ENCODE peak calls at places on chromosomes 16 and 17, in six cellular contexts. V is foreskin fibroblast, D is AG04449, A is A673, K is A549, J is HCT116. P is an unnamed sample.
A peak's percentile ranks its signal among the peaks of the same experiment; 100 is the strongest.

GRCh38 chr17:31754239-31754945 is 104.7 kb downstream of the COPRS start:
- DNase-seq in V (peak; percentile 99), D (peak; percentile 61), A (no peak), K (no peak), J (peak; percentile 16), P (peak; percentile 78)

GRCh38 chr17:51347851-51348584 is 87.7 kb downstream of the UTP18 start:
- DNase-seq in V (no peak), D (no peak), A (no peak), K (no peak), J (no peak), P (no peak)

GRCh38 chr17:36074365-36074764 is 10.3 kb downstream of the CCL18 start:
- DNase-seq in V (no peak), D (no peak), A (no peak), K (no peak), J (no peak), P (no peak)

GRCh38 chr17:20211246-20211645 is 202.1 kb downstream of the SPECC1 start:
- DNase-seq in V (no peak), D (no peak), A (no peak), K (no peak), J (no peak), P (no peak)

GRCh38 chr16:72811188-72811720 is 236.7 kb downstream of the ZFHX3 start:
- DNase-seq in V (no peak), D (no peak), A (no peak), K (no peak), J (no peak), P (no peak)

GRCh38 chr17:14775761-14776492 is 475.0 kb downstream of the HS3ST3B1 start:
- DNase-seq in V (no peak), D (no peak), A (no peak), K (no peak), J (no peak), P (peak; percentile 51)

GRCh38 chr16:2798723-2799204 is 494 bp downstream of the PRSS41 start:
- DNase-seq in V (no peak), D (no peak), A (no peak), K (no peak), J (no peak), P (no peak)

GRCh38 chr17:19374136-19374535 is 4.2 kb upstream of the MAPK7 start:
- DNase-seq in V (no peak), D (no peak), A (no peak), K (no peak), J (no peak), P (no peak)

GRCh38 chr16:12027558-12027957 is 51.0 kb downstream of the SNX29 start:
- DNase-seq in V (no peak), D (no peak), A (no peak), K (no peak), J (no peak), P (no peak)

GRCh38 chr17:2151634-2152033 is 96.7 kb downstream of the HIC1 start:
- DNase-seq in V (no peak), D (no peak), A (no peak), K (no peak), J (no peak), P (no peak)

GRCh38 chr17:63133489-63133888 is 167.5 kb downstream of the TANC2 start:
- DNase-seq in V (no peak), D (no peak), A (no peak), K (no peak), J (no peak), P (no peak)

GRCh38 chr16:820730-821129 is 20.2 kb upstream of the GNG13 start:
- DNase-seq in V (no peak), D (no peak), A (no peak), K (no peak), J (no peak), P (no peak)

GRCh38 chr16:86044881-86045600 is 146.1 kb downstream of the IRF8 start:
- DNase-seq in V (no peak), D (no peak), A (no peak), K (no peak), J (no peak), P (no peak)

DNA sequence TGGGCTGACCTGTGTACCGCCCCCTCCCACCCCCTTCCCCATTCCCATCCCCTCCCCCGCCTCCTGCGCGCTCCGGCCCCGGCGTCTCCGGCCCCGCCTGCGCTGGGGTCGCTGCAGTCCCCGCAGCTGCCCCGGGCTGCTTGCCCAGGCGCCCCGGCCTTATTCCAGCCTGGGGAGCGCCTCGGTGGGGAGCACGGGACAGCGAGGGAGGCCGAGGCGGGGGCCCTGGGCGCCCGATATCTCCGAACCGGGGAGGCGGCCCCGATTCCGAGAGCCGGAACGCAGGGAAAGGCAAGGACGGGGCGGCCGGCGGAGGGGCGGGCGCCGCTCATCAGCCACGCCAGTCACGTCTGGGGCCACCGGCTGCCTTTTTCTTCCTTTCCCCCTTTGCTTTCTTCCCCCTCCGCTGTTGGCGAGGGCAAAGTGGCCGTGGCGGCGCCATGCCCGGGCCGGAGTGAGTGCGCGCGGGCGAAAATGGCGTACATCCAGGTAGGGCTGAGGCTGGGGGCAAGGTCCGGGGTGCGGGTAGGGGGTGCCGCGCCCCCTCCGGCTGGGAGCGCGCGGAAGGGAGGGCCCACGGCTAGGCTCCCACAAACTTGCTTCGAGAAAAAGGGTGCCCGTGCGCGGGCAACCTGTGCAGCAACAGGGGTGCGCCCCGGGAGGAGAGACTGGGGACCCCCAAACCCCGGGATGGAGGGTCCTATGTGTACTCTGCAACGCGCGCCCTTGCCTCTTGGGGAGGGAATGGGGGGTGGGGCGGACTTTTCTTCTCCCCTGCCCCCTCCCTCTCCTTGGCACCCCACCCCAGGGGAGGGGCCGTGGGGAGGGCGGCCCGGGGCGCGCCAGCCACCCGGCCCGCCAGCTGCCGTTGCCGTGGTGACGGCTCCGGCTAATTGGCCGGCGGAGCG is at the start of gene SYT17:
- DNase-seq in V (no peak), D (no peak), A (no peak), K (peak; percentile 35), J (no peak), P (no peak)
- H3K4me3 ChIP-seq in V (peak within 1 kb of the TSS; percentile 24), D (peak within 1 kb of the TSS; percentile 18), A (peak within 1 kb of the TSS; percentile 52), K (peak within 1 kb of the TSS; percentile 84), J (peak within 1 kb of the TSS; percentile 78), P (no peak within 1 kb of the TSS)

GRCh38 chr17:72539981-72540897 is 419.4 kb downstream of the SOX9 start:
- DNase-seq in V (peak; percentile 74), D (no peak), A (peak; percentile 75), K (peak; percentile 86), J (peak; percentile 45), P (peak; percentile 62)
- TF ChIP-seq CTCF in V (peak; percentile 64), D (peak; percentile 90), A (peak; percentile 73), K (peak; percentile 99), J (peak; percentile 91), P (peak; percentile 61)

GRCh38 chr17:79797492-79798295 is 817 bp upstream of the CBX8 start:
- DNase-seq in V (no peak), D (no peak), A (peak; percentile 58), K (peak; percentile 67), J (no peak), P (no peak)

GRCh38 chr17:79796570-79797491 is at the start of gene CBX8:
- DNase-seq in V (peak; percentile 99), D (peak; percentile 89), A (peak; percentile 100), K (peak; percentile 98), J (peak; percentile 100), P (peak; percentile 99)

GRCh38 chr17:79799538-79800324 is 2.9 kb upstream of the CBX8 start:
- DNase-seq in V (no peak), D (no peak), A (peak; percentile 38), K (no peak), J (no peak), P (no peak)

GRCh38 chr17:79799174-79799537 is 2.3 kb upstream of the CBX8 start:
- DNase-seq in V (no peak), D (no peak), A (no peak), K (no peak), J (no peak), P (no peak)

DNA sequence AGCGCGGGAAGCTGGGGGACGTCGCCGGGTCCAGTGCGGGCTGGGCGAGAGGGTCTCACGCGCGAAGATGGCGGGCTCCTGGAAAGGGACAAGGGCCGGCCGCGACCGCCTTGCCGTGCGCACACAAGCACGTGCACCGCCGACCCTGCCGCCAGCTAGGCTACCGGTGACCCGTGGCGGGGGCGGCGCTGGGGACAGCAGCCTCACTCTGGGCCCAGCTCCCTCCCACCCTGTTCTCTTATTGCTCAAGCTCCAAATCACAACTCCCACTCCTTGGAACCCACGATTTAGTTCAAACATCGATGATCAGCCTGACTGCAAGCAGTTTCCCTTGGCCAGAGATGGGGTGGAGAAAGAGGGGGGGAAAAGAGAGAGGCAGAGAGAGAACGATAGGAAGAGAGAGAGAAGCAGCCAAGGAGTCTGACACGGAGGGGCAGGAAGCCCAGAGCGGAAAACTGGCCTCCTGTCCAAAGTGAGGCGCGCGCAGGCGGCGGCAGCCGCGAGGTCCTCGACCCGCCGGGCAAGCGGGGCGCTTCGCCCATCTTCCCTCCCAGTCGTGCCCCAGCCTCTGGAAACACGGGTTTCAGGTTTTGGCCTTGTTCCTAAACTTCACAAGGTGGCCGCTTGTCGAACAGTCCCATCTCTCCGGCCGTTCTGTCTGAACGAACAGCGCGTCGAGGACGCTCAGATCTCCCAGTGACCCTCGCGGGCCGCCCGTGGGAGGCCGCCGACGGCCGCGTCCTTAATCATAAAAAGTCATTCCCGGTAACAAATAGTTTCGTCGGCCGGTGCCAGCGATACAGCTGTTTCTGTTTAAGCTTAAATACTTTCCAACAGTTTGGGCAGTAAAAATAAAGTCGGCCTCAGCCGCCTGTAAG is 1.7 kb upstream of the CBX8 start:
- DNase-seq in V (no peak), D (no peak), A (peak; percentile 36), K (no peak), J (no peak), P (peak; percentile 64)
- H3K4me3 ChIP-seq in V (peak overlapping the region; percentile 10), D (no peak overlapping the region), A (peak overlapping the region; percentile 88), K (no peak overlapping the region), J (no peak overlapping the region), P (no peak overlapping the region)

GRCh38 chr17:73305845-73306836 is 5.7 kb downstream of the CDC42EP4 start:
- DNase-seq in V (no peak), D (no peak), A (no peak), K (no peak), J (no peak), P (no peak)

GRCh38 chr17:73307130-73307529 is 4.7 kb downstream of the CDC42EP4 start:
- DNase-seq in V (no peak), D (no peak), A (peak; percentile 57), K (no peak), J (no peak), P (no peak)

GRCh38 chr17:73304438-73304837 is 7.4 kb downstream of the CDC42EP4 start:
- DNase-seq in V (no peak), D (no peak), A (no peak), K (no peak), J (no peak), P (no peak)

GRCh38 chr17:73302189-73302588 is 9.6 kb downstream of the CDC42EP4 start:
- DNase-seq in V (no peak), D (no peak), A (no peak), K (no peak), J (no peak), P (peak; percentile 87)

DNA sequence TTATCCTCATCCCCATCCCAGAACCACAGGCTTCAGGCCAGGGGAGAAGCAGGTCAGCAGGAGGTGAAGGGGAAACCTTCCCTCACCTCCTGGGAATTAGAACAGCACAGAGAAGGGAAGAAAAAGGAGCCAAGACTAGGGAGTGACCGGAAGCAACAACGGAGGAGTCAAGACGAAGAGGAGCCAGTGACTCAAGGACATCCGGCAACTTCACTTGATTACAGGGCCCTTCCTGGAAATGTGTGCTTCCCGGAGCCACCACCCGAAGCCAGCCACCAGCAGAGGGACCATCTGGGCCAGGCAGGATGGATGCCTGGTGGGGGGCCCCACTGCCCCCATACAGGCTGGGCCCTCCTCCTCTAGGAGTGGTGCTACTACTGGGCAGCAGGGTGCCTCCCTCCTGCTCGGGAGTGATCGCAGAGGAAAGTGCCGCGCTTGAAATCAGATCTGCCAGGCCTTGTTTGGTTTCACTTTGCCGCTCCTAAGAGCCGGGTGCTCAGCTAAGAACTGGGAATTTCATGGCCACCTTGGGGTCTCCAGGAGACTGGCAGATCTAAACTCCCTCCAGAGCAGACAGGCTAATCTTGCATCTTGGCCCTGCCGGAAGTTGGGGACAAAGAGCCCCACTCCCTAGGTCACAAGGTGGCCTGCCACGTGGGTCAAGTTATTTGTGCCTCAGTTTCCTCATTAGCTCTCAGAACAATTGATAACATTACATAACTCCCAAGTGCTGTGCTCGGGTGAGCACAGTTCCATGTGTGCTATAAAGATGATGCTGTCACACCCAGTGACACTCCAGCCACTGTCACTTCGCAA is 6.6 kb downstream of the CDC42EP4 start:
- DNase-seq in V (peak; percentile 87), D (no peak), A (peak; percentile 94), K (peak; percentile 71), J (peak; percentile 55), P (peak; percentile 84)
- TF ChIP-seq CTCF in V (peak; percentile 28), D (peak; percentile 27), A (peak; percentile 58), K (peak; percentile 24), J (peak; percentile 53), P (peak; percentile 33)